ENCODE peak calls at places on chromosome 22, in six cellular contexts. One of them, this sample, is unnamed.

GRCh38 chr22:49179886-49180682 is 647.6 kb downstream of the BRD1 start:
- DNase-seq in body of pancreas: no peak
- DNase-seq in tibial nerve: no peak
- DNase-seq in WERI-Rb-1: no peak
- DNase-seq in lung: no peak
- DNase-seq in adrenal gland: no peak
- DNase-seq in this sample: no peak

GRCh38 chr22:22463855-22464540 is 44.5 kb downstream of the ZNF280B start:
- DNase-seq in lung: peak; percentile 47
- DNase-seq in body of pancreas: peak; percentile 42
- DNase-seq in WERI-Rb-1: peak; percentile 63
- DNase-seq in adrenal gland: peak; percentile 76
- DNase-seq in tibial nerve: peak; percentile 82
- DNase-seq in this sample: no peak

GRCh38 chr22:39634530-39635399 is 64.2 kb downstream of the CACNA1I start:
- DNase-seq in adrenal gland: peak; percentile 87
- DNase-seq in body of pancreas: peak; percentile 53
- DNase-seq in lung: no peak
- DNase-seq in tibial nerve: no peak
- DNase-seq in WERI-Rb-1: no peak
- DNase-seq in this sample: peak; percentile 43

GRCh38 chr22:43142881-43143562 is at the start of gene MCAT:
- DNase-seq in WERI-Rb-1: peak; percentile 85
- DNase-seq in adrenal gland: peak; percentile 88
- DNase-seq in tibial nerve: peak; percentile 73
- DNase-seq in lung: peak; percentile 88
- DNase-seq in body of pancreas: peak; percentile 88
- DNase-seq in this sample: peak; percentile 74

GRCh38 chr22:44400763-44401060 is 88.0 kb upstream of the SHISAL1 start:
- DNase-seq in adrenal gland: no peak
- DNase-seq in body of pancreas: no peak
- DNase-seq in lung: no peak
- DNase-seq in tibial nerve: no peak
- DNase-seq in WERI-Rb-1: no peak
- DNase-seq in this sample: no peak

GRCh38 chr22:22770280-22770871 is 117.2 kb upstream of the IGLL5 start:
- DNase-seq in lung: peak; percentile 54
- DNase-seq in body of pancreas: peak; percentile 54
- DNase-seq in adrenal gland: peak; percentile 75
- DNase-seq in tibial nerve: peak; percentile 40
- DNase-seq in WERI-Rb-1: peak; percentile 71
- DNase-seq in this sample: no peak

GRCh38 chr22:41285441-41285819 is 557 bp downstream of the RANGAP1 start:
- DNase-seq in tibial nerve: no peak
- DNase-seq in adrenal gland: peak; percentile 87
- DNase-seq in lung: peak; percentile 42
- DNase-seq in body of pancreas: peak; percentile 64
- DNase-seq in WERI-Rb-1: peak; percentile 51
- DNase-seq in this sample: peak; percentile 28

GRCh38 chr22:33851240-33851639 is 69.0 kb downstream of the LARGE1 start:
- DNase-seq in WERI-Rb-1: no peak
- DNase-seq in tibial nerve: no peak
- DNase-seq in lung: no peak
- DNase-seq in adrenal gland: no peak
- DNase-seq in body of pancreas: no peak
- DNase-seq in this sample: no peak

GRCh38 chr22:22103078-22103593 is 120.5 kb upstream of the TOP3B start:
- DNase-seq in tibial nerve: no peak
- DNase-seq in WERI-Rb-1: peak; percentile 28
- DNase-seq in body of pancreas: no peak
- DNase-seq in lung: no peak
- DNase-seq in adrenal gland: no peak
- DNase-seq in this sample: no peak

GRCh38 chr22:42938976-42939375 is 76.0 kb downstream of the PACSIN2 start:
- DNase-seq in tibial nerve: no peak
- DNase-seq in WERI-Rb-1: no peak
- DNase-seq in lung: no peak
- DNase-seq in body of pancreas: peak; percentile 52
- DNase-seq in adrenal gland: no peak
- DNase-seq in this sample: no peak

GRCh38 chr22:44399906-44400762 is 87.4 kb upstream of the SHISAL1 start:
- DNase-seq in lung: no peak
- DNase-seq in adrenal gland: no peak
- DNase-seq in tibial nerve: no peak
- DNase-seq in WERI-Rb-1: no peak
- DNase-seq in body of pancreas: peak; percentile 7
- DNase-seq in this sample: peak; percentile 11

GRCh38 chr22:40540265-40540664 is 96.3 kb downstream of the MRTFA start:
- DNase-seq in adrenal gland: no peak
- DNase-seq in tibial nerve: no peak
- DNase-seq in body of pancreas: no peak
- DNase-seq in lung: no peak
- DNase-seq in WERI-Rb-1: no peak
- DNase-seq in this sample: no peak

GRCh38 chr22:48702573-48703264 is 1125.0 kb downstream of the BRD1 start:
- DNase-seq in body of pancreas: peak; percentile 74
- DNase-seq in adrenal gland: no peak
- DNase-seq in WERI-Rb-1: no peak
- DNase-seq in tibial nerve: peak; percentile 34
- DNase-seq in lung: no peak
- DNase-seq in this sample: peak; percentile 88

GRCh38 chr22:22233081-22233480 is 11.5 kb upstream of the VPREB1 start:
- DNase-seq in body of pancreas: no peak
- DNase-seq in lung: no peak
- DNase-seq in WERI-Rb-1: no peak
- DNase-seq in adrenal gland: no peak
- DNase-seq in tibial nerve: no peak
- DNase-seq in this sample: no peak

DNA sequence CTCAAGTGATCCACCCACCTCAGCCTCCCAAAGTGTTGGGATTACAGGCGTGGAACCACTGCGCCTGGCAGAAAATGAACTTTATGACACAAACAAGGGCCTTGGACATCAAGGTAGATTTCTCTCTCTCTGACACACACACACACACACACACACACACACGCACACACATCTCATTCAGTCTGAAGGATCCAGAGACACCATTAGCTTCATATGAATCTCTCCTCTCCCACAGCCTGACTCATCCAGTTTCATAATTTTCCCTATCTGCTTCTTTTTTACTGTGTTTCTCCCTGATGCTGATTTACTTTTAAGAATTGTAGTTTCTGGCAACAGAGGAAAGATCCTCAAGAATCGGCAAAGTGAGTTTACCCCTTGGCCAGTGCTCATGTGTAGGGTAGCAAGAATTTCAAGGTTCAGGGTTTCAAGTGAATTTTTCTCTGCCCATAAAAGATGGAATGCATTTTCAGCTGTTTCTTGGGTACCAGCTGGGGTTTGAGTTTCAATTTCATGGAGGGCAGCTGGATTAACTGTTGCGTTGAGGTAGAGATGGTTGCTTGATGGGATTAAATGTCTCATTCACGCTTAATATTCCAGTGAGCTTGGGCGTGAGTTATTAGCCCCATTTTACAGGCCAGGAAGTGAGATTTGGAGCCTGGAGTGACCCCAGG is 3.5 kb downstream of the MYO18B start:
- DNase-seq in adrenal gland: no peak
- DNase-seq in WERI-Rb-1: no peak
- DNase-seq in tibial nerve: no peak
- DNase-seq in body of pancreas: no peak
- DNase-seq in lung: no peak
- DNase-seq in this sample: no peak
- H3K27ac ChIP-seq in adrenal gland: peak overlapping the region; percentile 90
- H3K27ac ChIP-seq in WERI-Rb-1: no peak overlapping the region
- H3K27ac ChIP-seq in tibial nerve: no peak overlapping the region
- H3K27ac ChIP-seq in body of pancreas: no peak overlapping the region
- H3K27ac ChIP-seq in lung: peak overlapping the region; percentile 94
- H3K27ac ChIP-seq in this sample: no peak overlapping the region

GRCh38 chr22:30546616-30547015 is at the start of gene SEC14L6:
- DNase-seq in WERI-Rb-1: no peak
- DNase-seq in body of pancreas: no peak
- DNase-seq in lung: no peak
- DNase-seq in tibial nerve: no peak
- DNase-seq in adrenal gland: no peak
- DNase-seq in this sample: no peak
- TF ChIP-seq CTCF in WERI-Rb-1: no peak
- TF ChIP-seq CTCF in body of pancreas: no peak
- TF ChIP-seq CTCF in lung: no peak
- TF ChIP-seq CTCF in tibial nerve: no peak
- TF ChIP-seq CTCF in adrenal gland: no peak
- TF ChIP-seq CTCF in this sample: no peak

GRCh38 chr22:45776313-45776585 is 104.6 kb downstream of the ATXN10 start:
- DNase-seq in body of pancreas: no peak
- DNase-seq in adrenal gland: no peak
- DNase-seq in tibial nerve: no peak
- DNase-seq in lung: no peak
- DNase-seq in WERI-Rb-1: no peak
- DNase-seq in this sample: no peak
- H3K27ac ChIP-seq in body of pancreas: no peak overlapping the region
- H3K27ac ChIP-seq in adrenal gland: no peak overlapping the region
- H3K27ac ChIP-seq in tibial nerve: no peak overlapping the region
- H3K27ac ChIP-seq in lung: no peak overlapping the region
- H3K27ac ChIP-seq in WERI-Rb-1: no peak overlapping the region
- H3K27ac ChIP-seq in this sample: no peak overlapping the region

DNA sequence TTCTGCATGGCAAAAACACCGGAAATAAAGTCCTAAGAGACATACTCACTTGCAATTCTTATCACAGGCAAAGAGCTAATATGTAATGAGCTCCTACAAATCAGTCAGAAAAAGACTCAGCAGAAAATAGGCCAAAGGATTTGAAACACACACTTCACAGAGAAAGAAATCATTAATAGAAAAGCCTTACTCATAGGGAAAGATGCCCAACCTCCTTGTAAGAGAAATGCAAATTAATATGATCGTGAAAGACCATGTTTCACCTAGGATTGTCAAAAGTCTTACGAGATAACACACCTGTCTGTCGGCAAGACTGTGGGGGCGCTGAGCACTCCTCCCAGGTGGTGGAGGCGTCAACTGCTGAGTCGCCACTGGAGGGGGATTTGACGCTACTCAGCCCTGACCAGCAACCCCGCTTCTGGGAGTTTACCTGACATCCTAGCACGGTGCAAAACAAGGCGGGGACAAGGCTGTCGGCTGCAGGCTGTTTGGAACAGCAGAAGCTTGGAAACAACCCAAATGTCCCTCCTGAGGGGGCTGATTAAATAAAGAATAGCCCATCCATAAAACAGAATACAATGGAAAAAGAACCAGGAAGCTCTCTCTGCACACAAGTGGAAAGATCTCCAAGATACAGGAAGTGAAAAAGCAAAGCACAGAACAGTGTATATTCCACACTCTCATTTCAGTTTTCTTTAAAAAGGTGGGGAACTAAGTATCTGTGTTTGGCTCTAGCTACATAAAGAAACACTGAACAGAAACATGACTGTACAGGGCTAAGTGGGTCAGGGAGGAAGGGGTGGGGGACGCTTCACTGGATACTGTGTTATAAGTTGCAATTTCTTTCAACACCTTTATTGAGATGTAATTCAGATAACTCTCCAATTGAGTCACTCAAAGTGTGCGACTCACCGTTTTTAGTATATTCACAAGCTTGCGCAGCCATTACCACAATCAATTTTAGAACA is 11.5 kb downstream of the CSNK1E start:
- DNase-seq in adrenal gland: no peak
- DNase-seq in WERI-Rb-1: peak; percentile 60
- DNase-seq in tibial nerve: no peak
- DNase-seq in lung: no peak
- DNase-seq in body of pancreas: peak; percentile 38
- DNase-seq in this sample: no peak
- TF ChIP-seq CTCF in adrenal gland: no peak
- TF ChIP-seq CTCF in WERI-Rb-1: peak; percentile 51
- TF ChIP-seq CTCF in tibial nerve: no peak
- TF ChIP-seq CTCF in lung: no peak
- TF ChIP-seq CTCF in body of pancreas: no peak
- TF ChIP-seq CTCF in this sample: no peak

DNA sequence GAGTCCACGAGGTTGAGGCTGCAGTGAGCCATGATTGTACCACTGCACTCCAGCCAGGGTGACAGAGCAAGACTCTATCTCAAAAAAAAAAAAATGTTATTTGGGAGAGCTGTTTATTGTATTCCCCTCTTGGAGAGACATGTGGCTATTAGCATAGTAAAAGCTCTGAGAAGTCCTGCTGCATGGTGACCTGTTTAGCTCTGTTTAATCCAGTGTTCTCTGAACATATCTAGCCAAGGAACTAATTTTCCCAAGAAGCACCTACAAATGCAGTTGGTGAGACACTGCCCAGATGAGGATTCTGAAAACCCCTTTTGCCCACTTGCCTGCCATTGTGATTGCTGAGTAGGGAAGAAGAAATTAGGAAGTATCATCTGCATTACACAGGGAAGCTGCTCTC is 15.6 kb downstream of the TIMP3 start:
- DNase-seq in body of pancreas: no peak
- DNase-seq in lung: no peak
- DNase-seq in adrenal gland: no peak
- DNase-seq in WERI-Rb-1: no peak
- DNase-seq in tibial nerve: no peak
- DNase-seq in this sample: no peak
- H3K27ac ChIP-seq in body of pancreas: no peak overlapping the region
- H3K27ac ChIP-seq in lung: peak overlapping the region; percentile 58
- H3K27ac ChIP-seq in adrenal gland: peak overlapping the region; percentile 24
- H3K27ac ChIP-seq in WERI-Rb-1: no peak overlapping the region
- H3K27ac ChIP-seq in tibial nerve: peak overlapping the region; percentile 58
- H3K27ac ChIP-seq in this sample: no peak overlapping the region

GRCh38 chr22:19800761-19801244 is 40.2 kb downstream of the TBX1 start:
- DNase-seq in lung: no peak
- DNase-seq in body of pancreas: no peak
- DNase-seq in WERI-Rb-1: peak; percentile 70
- DNase-seq in adrenal gland: no peak
- DNase-seq in tibial nerve: no peak
- DNase-seq in this sample: no peak
- TF ChIP-seq CTCF in lung: no peak
- TF ChIP-seq CTCF in body of pancreas: no peak
- TF ChIP-seq CTCF in WERI-Rb-1: peak; percentile 82
- TF ChIP-seq CTCF in adrenal gland: no peak
- TF ChIP-seq CTCF in tibial nerve: no peak
- TF ChIP-seq CTCF in this sample: no peak

GRCh38 chr22:24209016-24209415 is 27.7 kb downstream of the SUSD2 start:
- DNase-seq in tibial nerve: no peak
- DNase-seq in WERI-Rb-1: no peak
- DNase-seq in lung: no peak
- DNase-seq in adrenal gland: no peak
- DNase-seq in body of pancreas: no peak
- DNase-seq in this sample: no peak

GRCh38 chr22:24208012-24208749 is 26.9 kb downstream of the SUSD2 start:
- DNase-seq in WERI-Rb-1: no peak
- DNase-seq in lung: peak; percentile 68
- DNase-seq in adrenal gland: peak; percentile 65
- DNase-seq in body of pancreas: peak; percentile 74
- DNase-seq in tibial nerve: peak; percentile 80
- DNase-seq in this sample: no peak

GRCh38 chr22:24207264-24208011 is 26.2 kb downstream of the SUSD2 start:
- DNase-seq in lung: no peak
- DNase-seq in WERI-Rb-1: no peak
- DNase-seq in tibial nerve: no peak
- DNase-seq in adrenal gland: no peak
- DNase-seq in body of pancreas: no peak
- DNase-seq in this sample: no peak

GRCh38 chr22:24201681-24202590 is 20.6 kb downstream of the SUSD2 start:
- DNase-seq in body of pancreas: no peak
- DNase-seq in WERI-Rb-1: no peak
- DNase-seq in tibial nerve: no peak
- DNase-seq in lung: no peak
- DNase-seq in adrenal gland: no peak
- DNase-seq in this sample: no peak

GRCh38 chr22:24205438-24206189 is 24.3 kb downstream of the SUSD2 start:
- DNase-seq in lung: no peak
- DNase-seq in tibial nerve: no peak
- DNase-seq in body of pancreas: peak; percentile 61
- DNase-seq in WERI-Rb-1: no peak
- DNase-seq in adrenal gland: no peak
- DNase-seq in this sample: no peak
- H3K27ac ChIP-seq in lung: no peak overlapping the region
- H3K27ac ChIP-seq in tibial nerve: peak overlapping the region; percentile 76
- H3K27ac ChIP-seq in body of pancreas: no peak overlapping the region
- H3K27ac ChIP-seq in WERI-Rb-1: no peak overlapping the region
- H3K27ac ChIP-seq in adrenal gland: peak overlapping the region; percentile 21
- H3K27ac ChIP-seq in this sample: no peak overlapping the region

This sample was measured in dorsolateral prefrontal cortex.